ENCODE peak calls at places on chromosomes 2 and 18, in five cellular contexts. S is stimulated activated CD4-positive, alpha-beta T cell treated with anti-CD3 and anti-CD28 coated beads, Interleukin-4, amount 100 ng/mL, for 24 hours; O is activated T-helper 9 cell treated with anti-CD3 and anti-CD28 coated beads, Interleukin-2, amount 50 U/mL, for 16 hours; M is effector memory CD8-positive, alpha-beta T cell; B is fibroblast of the conjunctiva. T is an unnamed sample.

GRCh38 chr2:23698733-23699391 is 228.1 kb downstream of the ATAD2B start:
- DNase-seq in S (no peak), O (no peak), M (no peak), B (no peak), T (no peak)

GRCh38 chr2:147082850-147083522 is 761.8 kb upstream of the ACVR2A start:
- DNase-seq in S (peak; percentile 66), O (peak; percentile 13), M (peak; percentile 5), B (peak; percentile 51), T (peak; percentile 59)

GRCh38 chr2:200618590-200619021 is 32.8 kb downstream of the AOX1 start:
- DNase-seq in S (no peak), O (no peak), M (no peak), B (peak; percentile 85), T (peak; percentile 19)

GRCh38 chr18:27549335-27550039 is 364.4 kb upstream of the CHST9 start:
- DNase-seq in S (no peak), O (no peak), M (no peak), B (no peak), T (no peak)

GRCh38 chr2:43225093-43225787 is 1.2 kb downstream of the ZFP36L2 start:
- DNase-seq in S (peak; percentile 64), O (peak; percentile 46), M (peak; percentile 59), B (peak; percentile 55), T (peak; percentile 22)

GRCh38 chr2:233846387-233847247 is 7.7 kb downstream of the HJURP start:
- DNase-seq in S (no peak), O (no peak), M (no peak), B (no peak), T (no peak)

GRCh38 chr2:105376789-105377231 is 22.0 kb downstream of the FHL2 start:
- DNase-seq in S (no peak), O (no peak), M (no peak), B (no peak), T (no peak)

GRCh38 chr2:189362283-189362682 is 79.0 kb upstream of the WDR75 start:
- DNase-seq in S (no peak), O (no peak), M (no peak), B (no peak), T (no peak)

GRCh38 chr18:10015941-10016819 is 102.4 kb downstream of the VAPA start:
- DNase-seq in S (no peak), O (no peak), M (no peak), B (peak; percentile 84), T (no peak)

GRCh38 chr2:147554708-147555107 is 290.1 kb upstream of the ACVR2A start:
- DNase-seq in S (no peak), O (no peak), M (no peak), B (no peak), T (no peak)

GRCh38 chr2:111116843-111117665 is 3.7 kb upstream of the BCL2L11 start:
- DNase-seq in S (peak; percentile 71), O (peak; percentile 57), M (peak; percentile 50), B (peak; percentile 54), T (peak; percentile 77)

GRCh38 chr2:172753610-172754009 is 18.0 kb downstream of the RAPGEF4 start:
- DNase-seq in S (no peak), O (no peak), M (no peak), B (no peak), T (no peak)

GRCh38 chr2:49936965-49937364 is 782.6 kb upstream of the FSHR start:
- DNase-seq in S (no peak), O (no peak), M (no peak), B (no peak), T (no peak)

GRCh38 chr2:86621290-86621943 is 2.2 kb downstream of the RNF103 start:
- DNase-seq in S (no peak), O (no peak), M (no peak), B (no peak), T (no peak)

GRCh38 chr2:180938419-180938818 is 42.0 kb upstream of the UBE2E3 start:
- DNase-seq in S (no peak), O (no peak), M (no peak), B (no peak), T (no peak)

GRCh38 chr18:28854964-28855363 is 678.0 kb upstream of the CDH2 start:
- DNase-seq in S (no peak), O (no peak), M (no peak), B (no peak), T (no peak)

GRCh38 chr2:18788590-18788989 is 199.2 kb upstream of the NT5C1B start:
- DNase-seq in S (no peak), O (no peak), M (no peak), B (no peak), T (no peak)

GRCh38 chr2:109513749-109514588 is 99.8 kb downstream of the SEPTIN10 start:
- DNase-seq in S (peak; percentile 12), O (no peak), M (peak; percentile 5), B (peak; percentile 87), T (no peak)

GRCh38 chr2:5794012-5794411 is 101.8 kb downstream of the SOX11 start:
- DNase-seq in S (no peak), O (no peak), M (no peak), B (no peak), T (no peak)

GRCh38 chr2:41869542-41870256 is 178.1 kb upstream of the PKDCC start:
- DNase-seq in S (peak; percentile 71), O (peak; percentile 56), M (peak; percentile 75), B (peak; percentile 30), T (peak; percentile 63)

GRCh38 chr2:138421971-138422335 is 79.6 kb upstream of the SPOPL start:
- DNase-seq in S (no peak), O (no peak), M (no peak), B (peak; percentile 60), T (no peak)

GRCh38 chr2:1556776-1557466 is 143.7 kb downstream of the TPO start:
- DNase-seq in S (no peak), O (no peak), M (no peak), B (peak; percentile 41), T (no peak)

GRCh38 chr2:19643117-19643518 is 258.7 kb downstream of the TTC32 start:
- DNase-seq in S (no peak), O (no peak), M (no peak), B (no peak), T (no peak)

GRCh38 chr2:200396726-200397348 is 90.3 kb downstream of the SPATS2L start:
- DNase-seq in S (no peak), O (no peak), M (no peak), B (no peak), T (no peak)

GRCh38 chr2:178194600-178195389 is 483 bp downstream of the OSBPL6 start:
- DNase-seq in S (no peak), O (no peak), M (no peak), B (no peak), T (peak; percentile 82)

GRCh38 chr2:8679827-8680731 is 1.8 kb upstream of the ID2 start:
- DNase-seq in S (no peak), O (no peak), M (peak; percentile 17), B (no peak), T (peak; percentile 50)

GRCh38 chr18:34977787-34978532 is 63.3 kb upstream of the MAPRE2 start:
- DNase-seq in S (peak; percentile 63), O (peak; percentile 34), M (peak; percentile 31), B (no peak), T (peak; percentile 34)

GRCh38 chr18:78998350-78999055 is 18.9 kb downstream of the SALL3 start:
- DNase-seq in S (no peak), O (no peak), M (no peak), B (no peak), T (no peak)

GRCh38 chr2:226783885-226784284 is 15.7 kb downstream of the IRS1 start:
- DNase-seq in S (no peak), O (no peak), M (no peak), B (no peak), T (no peak)

GRCh38 chr18:3592864-3593263 is 142.9 kb downstream of the TGIF1 start:
- DNase-seq in S (no peak), O (no peak), M (no peak), B (no peak), T (no peak)

GRCh38 chr18:64710105-64710861 is 561.4 kb upstream of the LINC00305 start:
- DNase-seq in S (no peak), O (no peak), M (no peak), B (no peak), T (no peak)

GRCh38 chr2:185144159-185144919 is 546.0 kb downstream of the ZNF804A start:
- DNase-seq in S (no peak), O (no peak), M (no peak), B (no peak), T (no peak)

GRCh38 chr18:48909721-48910120 is 41.0 kb downstream of the SMAD7 start:
- DNase-seq in S (no peak), O (no peak), M (no peak), B (no peak), T (no peak)

GRCh38 chr2:171939058-171939753 is 16.9 kb downstream of the HAT1 start:
- DNase-seq in S (no peak), O (no peak), M (no peak), B (no peak), T (no peak)

GRCh38 chr18:24710474-24710873 is 250.0 kb downstream of the HRH4 start:
- DNase-seq in S (no peak), O (no peak), M (no peak), B (no peak), T (no peak)

GRCh38 chr2:223008162-223008561 is 43.8 kb upstream of the KCNE4 start:
- DNase-seq in S (no peak), O (no peak), M (no peak), B (no peak), T (no peak)

GRCh38 chr2:174495365-174496012 is 8.7 kb upstream of the GPR155 start:
- DNase-seq in S (no peak), O (no peak), M (no peak), B (no peak), T (no peak)

GRCh38 chr18:68841301-68841700 is 43.4 kb downstream of the CCDC102B start:
- DNase-seq in S (no peak), O (no peak), M (no peak), B (no peak), T (no peak)

GRCh38 chr2:85394256-85394655 is 15.9 kb downstream of the CAPG start:
- DNase-seq in S (no peak), O (no peak), M (no peak), B (no peak), T (no peak)

GRCh38 chr2:206230060-206230890 is 44.2 kb upstream of the ZDBF2 start:
- DNase-seq in S (no peak), O (no peak), M (no peak), B (no peak), T (peak; percentile 100)